ENCODE peak calls at places on chromosomes 3 and 15, in five cellular contexts. X is foreskin fibroblast, Z is endodermal cell, F is fibroblast of the aortic adventitia, A is cardiac muscle cell. R is an unnamed sample.

GRCh38 chr3:42412526-42413155 is 2.2 kb upstream of the LYZL4 start:
- DNase-seq in A (no peak), F (no peak), Z (no peak), X (no peak), R (no peak)

GRCh38 chr3:196979545-196979944 is 10.9 kb upstream of the PIGZ start:
- DNase-seq in Z (peak), F (peak), A (no peak), X (peak), R (peak)

GRCh38 chr3:9750556-9751411 is 1.0 kb downstream of the OGG1 start:
- DNase-seq in X (no peak), A (no peak), F (peak), Z (no peak), R (no peak)

GRCh38 chr3:98136631-98137030 is 6.1 kb downstream of the OR5H1 start:
- DNase-seq in A (peak), F (no peak), X (no peak), Z (no peak), R (no peak)

GRCh38 chr3:83002869-83003445 is 1241.5 kb upstream of the GBE1 start:
- DNase-seq in Z (no peak), F (no peak), X (no peak), A (no peak), R (no peak)

GRCh38 chr3:42514876-42515275 is 12.4 kb downstream of the VIPR1 start:
- DNase-seq in X (no peak), Z (no peak), F (no peak), A (no peak), R (no peak)

GRCh38 chr3:127784865-127785710 is 37.2 kb downstream of the MGLL start:
- DNase-seq in F (no peak), X (no peak), A (no peak), Z (no peak), R (no peak)

GRCh38 chr3:158244274-158244673 is 134.4 kb downstream of the RSRC1 start:
- DNase-seq in Z (no peak), X (no peak), F (no peak), A (no peak), R (no peak)

GRCh38 chr15:40420793-40421192 is 15.2 kb downstream of the IVD start:
- DNase-seq in Z (no peak), A (no peak), X (no peak), F (no peak), R (no peak)

GRCh38 chr15:90547545-90547944 is 17.8 kb downstream of the CRTC3 start:
- DNase-seq in A (no peak), X (no peak), Z (no peak), F (no peak), R (no peak)

GRCh38 chr3:172846103-172846561 is 95.6 kb downstream of the ECT2 start:
- DNase-seq in F (no peak), Z (no peak), A (no peak), X (no peak), R (no peak)

GRCh38 chr15:22952826-22953579 is 27.2 kb downstream of the CYFIP1 start:
- DNase-seq in A (no peak), F (peak), Z (peak), X (no peak), R (no peak)

GRCh38 chr3:31361391-31362273 is 171.1 kb upstream of the STT3B start:
- DNase-seq in X (peak), F (peak), Z (no peak), A (no peak), R (peak)

GRCh38 chr3:186849392-186849975 is 7.0 kb downstream of the ADIPOQ start:
- DNase-seq in X (no peak), F (peak), Z (peak), A (peak), R (no peak)

GRCh38 chr3:191649626-191650025 is 188.7 kb downstream of the PYDC2 start:
- DNase-seq in A (no peak), X (no peak), Z (no peak), F (no peak), R (no peak)

GRCh38 chr3:143464850-143465249 is 345.3 kb downstream of the CHST2 start:
- DNase-seq in A (no peak), X (peak), F (peak), Z (no peak), R (no peak)

GRCh38 chr3:3802021-3802420 is 2.8 kb downstream of the LRRN1 start:
- DNase-seq in F (no peak), X (no peak), A (peak), Z (peak), R (no peak)

GRCh38 chr3:46609074-46609735 is 3.1 kb upstream of the FAM240A start:
- DNase-seq in A (no peak), F (no peak), Z (peak), X (no peak), R (no peak)

GRCh38 chr3:192843742-192844350 is 73.8 kb downstream of the MB21D2 start:
- DNase-seq in A (no peak), F (no peak), Z (no peak), X (no peak), R (no peak)

GRCh38 chr3:139689122-139689521 is 11.3 kb upstream of the NMNAT3 start:
- DNase-seq in F (no peak), X (no peak), A (peak), Z (no peak), R (no peak)

GRCh38 chr3:116474356-116475200 is 29.3 kb upstream of the LSAMP start:
- DNase-seq in A (peak), Z (peak), X (no peak), F (no peak), R (no peak)

GRCh38 chr15:68431037-68431791 is 749 bp downstream of the ITGA11 start:
- DNase-seq in Z (peak), F (peak), X (no peak), A (peak), R (no peak)

GRCh38 chr15:81809543-81809942 is 236.3 kb downstream of the MEX3B start:
- DNase-seq in X (no peak), F (peak), A (peak), Z (peak), R (no peak)

GRCh38 chr15:81814882-81815455 is 230.8 kb downstream of the MEX3B start:
- DNase-seq in Z (no peak), A (no peak), X (no peak), F (no peak), R (no peak)

GRCh38 chr15:81813215-81813614 is 232.6 kb downstream of the MEX3B start:
- DNase-seq in X (no peak), Z (peak), F (no peak), A (no peak), R (no peak)
- TF ChIP-seq CTCF in X (peak), Z (peak), F (no peak), A (no peak), R (peak)

GRCh38 chr3:134852132-134852531 is 57.1 kb downstream of the EPHB1 start:
- DNase-seq in A (no peak), Z (no peak), F (no peak), X (no peak), R (no peak)

GRCh38 chr3:134847349-134847748 is 52.3 kb downstream of the EPHB1 start:
- DNase-seq in Z (no peak), X (no peak), F (no peak), A (no peak), R (no peak)

GRCh38 chr3:134852893-134853351 is 57.9 kb downstream of the EPHB1 start:
- DNase-seq in Z (no peak), X (no peak), A (no peak), F (no peak), R (no peak)

GRCh38 chr3:134849561-134849960 is 54.5 kb downstream of the EPHB1 start:
- DNase-seq in F (no peak), A (no peak), X (no peak), Z (no peak), R (no peak)

DNA sequence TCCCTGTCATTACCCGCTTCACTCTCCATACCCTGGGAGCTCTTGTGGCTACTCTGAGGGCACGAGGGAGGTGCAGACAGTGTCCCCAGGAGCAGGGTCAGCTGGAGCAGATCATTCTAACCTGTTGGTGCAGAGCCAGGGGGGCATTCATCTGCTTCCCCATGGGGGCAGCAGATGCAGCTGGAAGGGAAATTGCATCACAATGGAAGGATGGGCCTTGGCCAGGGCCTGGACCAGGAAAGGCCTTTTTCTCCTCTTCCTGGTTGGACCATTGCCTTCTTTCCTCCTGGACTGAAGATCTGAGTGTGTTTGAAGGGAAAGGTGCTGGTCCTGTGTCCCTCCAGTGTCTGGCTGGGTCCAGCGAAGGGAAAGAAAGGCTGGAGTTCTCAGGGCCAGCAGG is 55.7 kb downstream of the EPHB1 start:
- DNase-seq in F (no peak), X (no peak), A (no peak), Z (peak), R (no peak)
- H3K4me3 ChIP-seq in F (no peak), X (no peak), A (no peak), Z (no peak), R (no peak)

GRCh38 chr3:5360453-5360852 is 172.9 kb downstream of the EDEM1 start:
- DNase-seq in A (no peak), X (no peak), Z (no peak), F (no peak), R (no peak)

GRCh38 chr3:5357089-5357488 is 169.6 kb downstream of the EDEM1 start:
- DNase-seq in X (no peak), F (no peak), A (no peak), Z (no peak), R (no peak)

DNA sequence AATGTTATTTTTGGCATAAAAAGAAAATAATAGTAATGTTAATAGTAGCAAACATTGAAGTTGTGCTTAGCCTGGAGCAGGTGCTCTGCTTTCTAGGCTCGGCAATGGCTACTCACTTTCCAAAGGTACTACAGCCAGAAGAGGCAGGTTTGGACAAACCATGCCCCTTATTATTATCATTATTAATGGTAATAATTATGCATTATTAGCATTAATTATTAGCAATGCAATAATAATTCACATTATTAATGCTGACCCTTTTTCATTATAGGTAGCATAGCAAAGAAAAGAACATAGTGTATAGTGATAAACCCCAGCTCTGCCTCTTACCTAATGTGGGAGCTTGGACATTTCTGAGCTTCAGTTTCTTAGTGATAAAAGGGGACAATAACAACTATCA is 171.4 kb downstream of the EDEM1 start:
- DNase-seq in Z (no peak), A (no peak), F (no peak), X (no peak), R (no peak)
- TF ChIP-seq CTCF in Z (no peak), A (no peak), F (no peak), X (no peak), R (no peak)

DNA sequence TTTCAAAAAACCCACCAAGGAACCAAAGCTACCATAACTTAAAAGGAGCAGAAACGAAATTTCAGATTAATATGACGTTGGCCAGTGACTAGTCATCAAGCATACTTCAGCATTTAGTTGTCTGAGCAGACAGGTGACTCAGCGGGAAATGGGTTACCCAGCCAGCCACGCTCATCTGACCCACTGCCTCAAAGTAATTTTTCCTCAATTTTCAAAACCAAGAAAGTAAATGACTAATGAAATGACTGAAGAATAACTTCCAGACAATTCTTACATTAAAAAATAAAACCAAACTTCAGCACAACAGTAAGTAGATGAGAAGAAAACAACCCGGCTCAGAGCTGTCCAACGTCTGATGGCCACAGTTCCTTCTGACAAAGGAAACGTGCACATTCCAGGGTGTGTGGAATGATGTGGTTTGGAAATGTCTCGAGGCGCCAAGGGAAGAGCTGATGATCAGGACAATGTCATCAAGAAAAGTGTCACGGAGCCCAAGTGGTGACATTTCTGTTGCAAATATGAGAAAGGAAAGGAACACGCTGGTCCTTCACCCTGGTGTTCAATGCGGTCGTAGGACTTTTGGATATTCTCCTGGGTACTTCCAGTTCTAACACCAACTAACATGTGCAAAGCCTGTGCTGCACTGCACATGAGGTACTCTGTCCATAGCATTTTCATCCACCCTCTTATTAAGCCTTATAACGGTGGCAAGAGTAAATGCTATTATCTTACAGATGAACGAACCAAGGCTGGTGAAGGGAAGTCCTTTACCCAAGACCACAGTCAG is 79.1 kb downstream of the FOXP1 start:
- DNase-seq in X (peak), F (peak), A (no peak), Z (no peak), R (peak)
- H3K4me3 ChIP-seq in X (peak), F (peak), A (no peak), Z (no peak), R (peak)

GRCh38 chr3:149343951-149344350 is 10.5 kb upstream of the TM4SF18 start:
- DNase-seq in X (no peak), A (no peak), F (no peak), Z (no peak), R (no peak)
- TF ChIP-seq CTCF in X (no peak), A (no peak), F (no peak), Z (peak), R (no peak)

GRCh38 chr15:66622677-66623076 is 56.9 kb upstream of the LCTL start:
- DNase-seq in A (no peak), F (peak), Z (peak), X (peak), R (no peak)
- H3K4me3 ChIP-seq in A (no peak), F (no peak), Z (no peak), X (no peak), R (no peak)

DNA sequence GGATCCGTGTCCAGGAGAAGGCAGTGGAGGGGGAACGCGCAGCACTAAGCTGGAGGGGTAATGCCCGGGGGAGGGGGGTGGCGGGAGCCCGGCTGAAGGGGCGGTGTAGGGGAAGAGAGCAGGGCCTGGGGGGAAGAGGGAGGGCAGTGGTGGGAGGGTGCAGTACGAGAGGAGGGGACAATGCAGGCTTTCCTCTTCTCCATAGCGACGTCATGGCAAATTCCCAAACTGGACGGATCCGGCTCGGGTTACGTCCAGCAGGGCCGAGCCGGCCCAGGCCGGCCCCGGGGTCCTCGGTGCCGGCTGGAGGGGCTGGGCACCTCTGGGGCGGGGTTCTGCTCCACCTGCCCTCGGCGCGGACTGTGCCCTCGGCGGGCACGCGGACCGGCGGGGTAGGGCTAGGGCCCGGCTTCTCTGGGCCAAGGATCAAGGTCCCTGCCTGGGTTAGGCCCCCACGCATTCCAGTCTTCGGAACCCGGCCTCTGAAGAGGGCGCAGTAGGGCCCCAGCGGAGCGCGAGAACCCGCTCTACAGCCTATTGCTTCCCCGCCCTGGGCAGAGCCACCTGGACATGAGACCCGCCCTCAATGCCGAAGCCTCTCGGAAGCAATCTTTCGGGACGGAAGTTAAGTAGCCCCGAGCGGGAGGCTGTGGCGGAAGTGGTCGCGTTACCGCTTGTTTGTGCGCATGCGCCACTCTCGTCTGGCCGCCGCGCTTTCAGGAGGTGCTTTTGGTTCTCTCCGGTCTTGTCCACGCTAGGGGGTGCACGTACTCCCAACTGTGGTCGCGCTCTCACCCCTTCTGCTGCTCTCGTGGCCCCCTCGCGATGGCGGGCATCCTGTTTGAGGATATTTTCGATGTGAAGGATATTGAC is 1.4 kb downstream of the POLR2H start:
- DNase-seq in X (peak), Z (peak), A (peak), F (peak), R (peak)
- TF ChIP-seq CTCF in X (peak), Z (peak), A (peak), F (peak), R (peak)

GRCh38 chr15:78951841-78952238 is 7.0 kb upstream of the CTSH start:
- DNase-seq in X (no peak), F (peak), A (no peak), Z (no peak), R (no peak)
- H3K4me3 ChIP-seq in X (no peak), F (no peak), A (no peak), Z (no peak), R (no peak)

R was measured in AG04449.